ENCODE peak calls at places on chromosomes 6 and 20, in nine cellular contexts. J, G, C, Y, D, T, W, P and U are unnamed samples.

GRCh38 chr6:55040102-55040848 is 134.0 kb upstream of the HCRTR2 start:
- ATAC-seq in J (no peak), C (no peak), G (no peak), P (no peak), W (no peak), Y (no peak), D (no peak), T (no peak), U (no peak)

GRCh38 chr6:7938562-7939185 is 28.1 kb upstream of the TXNDC5 start:
- ATAC-seq in T (no peak), D (peak), J (peak), W (no peak), C (peak), P (peak), G (no peak), Y (no peak), U (no peak)

GRCh38 chr20:52083627-52084232 is 107.8 kb downstream of the ZFP64 start:
- ATAC-seq in P (peak), D (peak), Y (no peak), J (peak), G (peak), T (peak), C (peak), W (peak), U (no peak)

GRCh38 chr6:56380476-56380875 is 133.1 kb upstream of the COL21A1 start:
- ATAC-seq in P (peak), T (no peak), W (no peak), Y (no peak), G (no peak), D (no peak), C (no peak), J (no peak), U (no peak)

GRCh38 chr20:61295726-61296628 is 43.9 kb downstream of the CDH4 start:
- ATAC-seq in C (no peak), J (no peak), T (no peak), D (no peak), P (no peak), G (no peak), W (no peak), Y (no peak), U (no peak)

GRCh38 chr6:28425942-28426541 is 17.2 kb downstream of the ZSCAN23 start:
- ATAC-seq in J (no peak), P (no peak), W (no peak), Y (peak), G (no peak), D (no peak), T (no peak), C (no peak), U (peak)

GRCh38 chr6:11767458-11767857 is 11.1 kb downstream of the ADTRP start:
- ATAC-seq in P (no peak), G (no peak), Y (no peak), W (no peak), D (no peak), C (no peak), T (no peak), J (no peak), U (peak)

GRCh38 chr6:148779142-148779562 is 32.3 kb downstream of the UST start:
- ATAC-seq in W (no peak), Y (no peak), P (peak), J (peak), D (peak), G (peak), T (no peak), C (peak), U (no peak)

GRCh38 chr20:33839591-33839990 is 28.4 kb downstream of the CHMP4B start:
- ATAC-seq in W (no peak), P (peak), T (no peak), C (peak), D (peak), J (no peak), G (peak), Y (no peak), U (no peak)

GRCh38 chr6:132413501-132413805 is 12.2 kb upstream of the MOXD1 start:
- ATAC-seq in T (no peak), W (no peak), G (no peak), C (no peak), D (no peak), P (no peak), Y (no peak), J (no peak), U (no peak)

GRCh38 chr20:34997171-34997570 is 41.5 kb downstream of the MYH7B start:
- ATAC-seq in D (peak), P (no peak), G (no peak), W (peak), J (no peak), T (no peak), C (peak), Y (peak), U (no peak)

GRCh38 chr6:151822252-151823111 is 15.0 kb downstream of the ESR1 start:
- ATAC-seq in P (no peak), D (no peak), W (no peak), T (no peak), J (no peak), G (no peak), Y (no peak), C (no peak), U (no peak)

GRCh38 chr6:99312354-99312753 is 37.1 kb downstream of the FAXC start:
- ATAC-seq in C (no peak), P (no peak), J (no peak), T (no peak), G (no peak), D (no peak), Y (no peak), W (no peak), U (no peak)

GRCh38 chr6:109934293-109934692 is 43.8 kb upstream of the GPR6 start:
- ATAC-seq in J (peak), C (no peak), D (no peak), Y (no peak), G (no peak), P (no peak), W (peak), T (no peak), U (no peak)

GRCh38 chr20:5316188-5317158 is at the start of gene PROKR2:
- ATAC-seq in Y (no peak), W (no peak), T (no peak), D (peak), J (peak), C (no peak), G (peak), P (peak), U (no peak)

GRCh38 chr6:30829016-30829415 is 55.3 kb upstream of the DDR1 start:
- ATAC-seq in C (no peak), G (no peak), T (peak), J (no peak), W (no peak), D (peak), Y (no peak), P (no peak), U (no peak)

GRCh38 chr6:30646450-30647038 is 389 bp upstream of the C6orf136 start:
- ATAC-seq in Y (no peak), W (peak), D (no peak), T (no peak), G (no peak), P (no peak), J (no peak), C (peak), U (peak)

GRCh38 chr6:1595271-1596087 is 14.2 kb upstream of the FOXC1 start:
- ATAC-seq in W (peak), Y (peak), J (no peak), C (no peak), G (no peak), T (peak), P (no peak), D (no peak), U (no peak)